ENCODE peak calls at places on chromosome 6, in five cellular contexts. L, C, U, F and G are unnamed samples.

GRCh38 chr6:90202156-90202555 is 94.5 kb downstream of the BACH2 start:
- DNase-seq in F (no peak), U (no peak), L (no peak), C (no peak), G (no peak)

GRCh38 chr6:77474286-77474956 is 11.1 kb upstream of the HTR1B start:
- DNase-seq in L (no peak), U (no peak), C (peak), F (no peak), G (no peak)

GRCh38 chr6:16669227-16669626 is 92.0 kb downstream of the ATXN1 start:
- DNase-seq in L (no peak), C (peak), U (peak), F (no peak), G (no peak)

GRCh38 chr6:25068866-25069265 is 133.1 kb upstream of the RIPOR2 start:
- DNase-seq in C (no peak), F (no peak), L (no peak), U (no peak), G (no peak)

GRCh38 chr6:13927203-13927602 is 2.5 kb downstream of the RNF182 start:
- DNase-seq in F (no peak), U (no peak), C (no peak), L (no peak), G (no peak)

GRCh38 chr6:152401978-152402377 is 235.2 kb downstream of the SYNE1 start:
- DNase-seq in U (no peak), L (peak), F (no peak), C (peak), G (no peak)

GRCh38 chr6:167975449-167975848 is 22.0 kb upstream of the KIF25 start:
- DNase-seq in C (no peak), F (no peak), U (no peak), L (no peak), G (no peak)

GRCh38 chr6:25337431-25337830 is 58.3 kb downstream of the CARMIL1 start:
- DNase-seq in C (no peak), U (no peak), F (no peak), L (no peak), G (no peak)

GRCh38 chr6:35280903-35281302 is 16.7 kb upstream of the DEF6 start:
- DNase-seq in U (no peak), C (no peak), L (no peak), F (no peak), G (no peak)

GRCh38 chr6:134446228-134446848 is 128.4 kb upstream of the SGK1 start:
- DNase-seq in F (peak), L (no peak), C (peak), U (no peak), G (peak)

GRCh38 chr6:16585805-16586204 is 175.5 kb downstream of the ATXN1 start:
- DNase-seq in L (no peak), U (no peak), C (peak), F (peak), G (peak)

GRCh38 chr6:15357832-15358231 is 112.0 kb downstream of the JARID2 start:
- DNase-seq in U (no peak), L (no peak), C (no peak), F (no peak), G (no peak)

GRCh38 chr6:36655073-36655847 is 23.3 kb upstream of the CDKN1A start:
- DNase-seq in L (no peak), U (no peak), C (no peak), F (no peak), G (no peak)

GRCh38 chr6:111418971-111419693 is 63.9 kb downstream of the REV3L start:
- DNase-seq in U (no peak), C (peak), L (no peak), F (no peak), G (no peak)

GRCh38 chr6:13189710-13190109 is 138.6 kb downstream of the TBC1D7 start:
- DNase-seq in L (no peak), U (no peak), F (no peak), C (no peak), G (no peak)

GRCh38 chr6:2718334-2719052 is 32.2 kb downstream of the MYLK4 start:
- DNase-seq in C (no peak), F (no peak), L (no peak), U (no peak), G (no peak)

GRCh38 chr6:42898891-42899361 is 16.9 kb upstream of the PTCRA start:
- DNase-seq in U (peak), C (peak), F (peak), L (peak), G (no peak)

GRCh38 chr6:12962995-12963394 is 246.4 kb downstream of the PHACTR1 start:
- DNase-seq in F (no peak), L (no peak), U (no peak), C (peak), G (no peak)

GRCh38 chr6:40957616-40958492 is 81.2 kb downstream of the UNC5CL start:
- DNase-seq in L (no peak), F (peak), C (peak), U (no peak), G (peak)

GRCh38 chr6:167997642-167998041 is at the start of gene KIF25:
- DNase-seq in C (no peak), F (no peak), U (no peak), L (no peak), G (no peak)

GRCh38 chr6:111603648-111604047 is 2.0 kb downstream of the TRAF3IP2 start:
- DNase-seq in C (peak), F (no peak), U (no peak), L (no peak), G (no peak)

GRCh38 chr6:10989587-10989986 is 54.5 kb downstream of the ELOVL2 start:
- DNase-seq in F (no peak), C (no peak), L (no peak), U (no peak), G (no peak)

GRCh38 chr6:93417421-93417996 is 1.9 kb downstream of the EPHA7 start:
- DNase-seq in U (no peak), L (no peak), F (no peak), C (no peak), G (no peak)

GRCh38 chr6:85675030-85675819 is 32.5 kb upstream of the SYNCRIP start:
- DNase-seq in C (peak), U (no peak), L (no peak), F (no peak), G (no peak)

GRCh38 chr6:158624684-158625682 is 19.6 kb downstream of the DYNLT1 start:
- DNase-seq in L (no peak), U (no peak), C (no peak), F (no peak), G (no peak)

GRCh38 chr6:30029587-30029986 is 31.5 kb upstream of the POLR1H start:
- DNase-seq in F (no peak), L (no peak), C (no peak), U (no peak), G (no peak)

GRCh38 chr6:125944434-125944816 is 12.1 kb upstream of the HINT3 start:
- DNase-seq in L (no peak), F (peak), C (peak), U (no peak), G (peak)

GRCh38 chr6:44166591-44167184 is 8.1 kb downstream of the CAPN11 start:
- DNase-seq in C (peak), F (no peak), L (peak), U (no peak), G (no peak)

GRCh38 chr6:49764571-49765236 is 20.5 kb upstream of the CRISP3 start:
- DNase-seq in F (no peak), U (no peak), C (no peak), L (no peak), G (no peak)

GRCh38 chr6:163634514-163635171 is 220.1 kb downstream of the QKI start:
- DNase-seq in F (no peak), U (no peak), L (no peak), C (no peak), G (no peak)

GRCh38 chr6:105851181-105851580 is 235.0 kb upstream of the PRDM1 start:
- DNase-seq in C (no peak), L (peak), F (no peak), U (no peak), G (peak)

GRCh38 chr6:20582586-20583446 is 48.6 kb downstream of the CDKAL1 start:
- DNase-seq in F (no peak), L (no peak), U (no peak), C (no peak), G (no peak)

GRCh38 chr6:134176283-134176975 is 124.0 kb upstream of the SLC2A12 start:
- DNase-seq in C (peak), L (peak), F (no peak), U (no peak), G (no peak)